ENCODE peak calls at places on chromosomes 3 and 15, in eight cellular contexts. P is brain microvascular endothelial cell, M is bronchial epithelial cell, S is kidney epithelial cell, O is adrenal gland, Z is choroid plexus epithelial cell, I is fibroblast of the aortic adventitia, W is ovary. R is an unnamed sample.

GRCh38 chr15:56244811-56245576 is 1.3 kb upstream of the RFX7 start:
- DNase-seq in P (peak; percentile 5), M (no peak), S (no peak), O (peak; percentile 70), Z (no peak), I (peak; percentile 47), W (peak; percentile 44), R (no peak)

GRCh38 chr3:168648321-168648720 is 552.6 kb upstream of the GOLIM4 start:
- DNase-seq in P (no peak), M (no peak), S (no peak), O (no peak), Z (no peak), I (no peak), W (no peak), R (no peak)

GRCh38 chr3:127735767-127736693 is 63.3 kb downstream of the ABTB1 start:
- DNase-seq in P (peak; percentile 72), M (peak; percentile 65), S (peak; percentile 85), O (peak; percentile 67), Z (peak; percentile 82), I (peak; percentile 82), W (peak; percentile 50), R (peak; percentile 70)

GRCh38 chr3:49476563-49476962 is 6.5 kb downstream of the DAG1 start:
- DNase-seq in P (no peak), M (no peak), S (no peak), O (no peak), Z (no peak), I (no peak), W (no peak), R (peak; percentile 70)

GRCh38 chr15:62137216-62137884 is 27.7 kb downstream of the C2CD4B start:
- DNase-seq in P (no peak), M (no peak), S (no peak), O (no peak), Z (no peak), I (no peak), W (no peak), R (no peak)

GRCh38 chr15:70729164-70729563 is 34.2 kb downstream of the UACA start:
- DNase-seq in P (no peak), M (no peak), S (no peak), O (no peak), Z (no peak), I (no peak), W (no peak), R (no peak)

GRCh38 chr3:13703071-13703470 is 154.1 kb downstream of the FBLN2 start:
- DNase-seq in P (no peak), M (no peak), S (no peak), O (no peak), Z (no peak), I (no peak), W (no peak), R (no peak)

GRCh38 chr3:177385831-177386301 is 188.6 kb upstream of the TBL1XR1 start:
- DNase-seq in P (peak; percentile 20), M (peak; percentile 94), S (no peak), O (no peak), Z (peak; percentile 70), I (peak; percentile 39), W (no peak), R (peak; percentile 73)

GRCh38 chr3:188390347-188390718 is 236.4 kb downstream of the LPP start:
- DNase-seq in P (no peak), M (no peak), S (no peak), O (no peak), Z (no peak), I (no peak), W (no peak), R (no peak)

GRCh38 chr3:177195941-177196472 is 1.3 kb downstream of the TBL1XR1 start:
- DNase-seq in P (no peak), M (no peak), S (no peak), O (no peak), Z (peak; percentile 34), I (peak; percentile 28), W (no peak), R (no peak)

GRCh38 chr15:41730543-41730942 is 43.7 kb upstream of the MAPKBP1 start:
- DNase-seq in P (no peak), M (no peak), S (no peak), O (no peak), Z (no peak), I (no peak), W (no peak), R (no peak)

GRCh38 chr3:123447749-123448502 is 964 bp downstream of the ADCY5 start:
- DNase-seq in P (no peak), M (no peak), S (no peak), O (no peak), Z (no peak), I (no peak), W (peak; percentile 66), R (no peak)

GRCh38 chr3:151379083-151379734 is 5.3 kb downstream of the P2RY12 start:
- DNase-seq in P (peak; percentile 33), M (peak; percentile 26), S (no peak), O (no peak), Z (peak; percentile 57), I (no peak), W (peak; percentile 64), R (peak; percentile 33)

GRCh38 chr3:105173972-105174371 is 192.7 kb upstream of the ALCAM start:
- DNase-seq in P (no peak), M (no peak), S (no peak), O (no peak), Z (no peak), I (no peak), W (no peak), R (no peak)

GRCh38 chr15:70093481-70094309 is 4.0 kb downstream of the TLE3 start:
- DNase-seq in P (no peak), M (peak; percentile 73), S (no peak), O (no peak), Z (no peak), I (peak; percentile 76), W (no peak), R (no peak)

GRCh38 chr15:61205427-61205826 is 23.7 kb downstream of the RORA start:
- DNase-seq in P (peak; percentile 12), M (no peak), S (no peak), O (no peak), Z (peak; percentile 61), I (no peak), W (peak; percentile 42), R (no peak)

GRCh38 chr3:129003578-129004112 is 2.5 kb downstream of the EFCC1 start:
- DNase-seq in P (no peak), M (peak; percentile 36), S (no peak), O (no peak), Z (no peak), I (no peak), W (peak; percentile 62), R (no peak)

GRCh38 chr15:22895465-22896190 is 57.2 kb downstream of the NIPA2 start:
- DNase-seq in P (peak; percentile 31), M (peak; percentile 96), S (peak; percentile 77), O (no peak), Z (peak; percentile 78), I (peak; percentile 9), W (no peak), R (peak; percentile 49)

GRCh38 chr15:65085207-65085753 is 8.7 kb downstream of the KBTBD13 start:
- DNase-seq in P (no peak), M (no peak), S (no peak), O (no peak), Z (no peak), I (no peak), W (no peak), R (no peak)

GRCh38 chr3:62439176-62439813 is 65.9 kb upstream of the FEZF2 start:
- DNase-seq in P (no peak), M (no peak), S (no peak), O (no peak), Z (no peak), I (no peak), W (no peak), R (no peak)
- H3K4me3 ChIP-seq in P (no peak overlapping the region), M (no peak overlapping the region), S (no peak overlapping the region), O (no peak overlapping the region), Z (no peak overlapping the region), I (no peak overlapping the region), W (no peak overlapping the region), R (no peak overlapping the region)

GRCh38 chr15:63439536-63440264 is 58.1 kb upstream of the CA12 start:
- DNase-seq in P (no peak), M (peak; percentile 37), S (peak; percentile 21), O (peak; percentile 37), Z (no peak), I (no peak), W (no peak), R (peak; percentile 65)

GRCh38 chr15:63440756-63441155 is 59.1 kb upstream of the CA12 start:
- DNase-seq in P (no peak), M (no peak), S (no peak), O (no peak), Z (no peak), I (no peak), W (no peak), R (no peak)

GRCh38 chr15:63442080-63442479 is 60.4 kb upstream of the CA12 start:
- DNase-seq in P (no peak), M (no peak), S (no peak), O (no peak), Z (no peak), I (no peak), W (no peak), R (no peak)

GRCh38 chr15:63440265-63440648 is 58.6 kb upstream of the CA12 start:
- DNase-seq in P (no peak), M (no peak), S (no peak), O (no peak), Z (no peak), I (no peak), W (no peak), R (no peak)

GRCh38 chr15:63441266-63441665 is 59.6 kb upstream of the CA12 start:
- DNase-seq in P (no peak), M (no peak), S (no peak), O (no peak), Z (no peak), I (no peak), W (no peak), R (no peak)
- TF ChIP-seq CTCF in P (no peak), M (no peak), S (no peak), O (no peak), Z (no peak), I (no peak), W (no peak), R (no peak)

GRCh38 chr3:45477026-45477725 is 88.8 kb downstream of the LARS2 start:
- DNase-seq in P (no peak), M (no peak), S (no peak), O (no peak), Z (no peak), I (no peak), W (no peak), R (no peak)
- H3K4me3 ChIP-seq in P (no peak overlapping the region), M (no peak overlapping the region), S (no peak overlapping the region), O (no peak overlapping the region), Z (no peak overlapping the region), I (no peak overlapping the region), W (no peak overlapping the region), R (no peak overlapping the region)

GRCh38 chr3:39446444-39446843 is 21.0 kb upstream of the MOBP start:
- DNase-seq in P (no peak), M (no peak), S (no peak), O (no peak), Z (no peak), I (no peak), W (no peak), R (no peak)

GRCh38 chr3:39453134-39453533 is 14.3 kb upstream of the MOBP start:
- DNase-seq in P (no peak), M (no peak), S (no peak), O (no peak), Z (no peak), I (no peak), W (no peak), R (no peak)

GRCh38 chr3:39447637-39448483 is 19.6 kb upstream of the MOBP start:
- DNase-seq in P (peak; percentile 84), M (peak; percentile 84), S (peak; percentile 44), O (peak; percentile 90), Z (peak; percentile 93), I (peak; percentile 90), W (peak; percentile 45), R (peak; percentile 67)

GRCh38 chr3:39448506-39449233 is 18.8 kb upstream of the MOBP start:
- DNase-seq in P (no peak), M (no peak), S (no peak), O (no peak), Z (no peak), I (no peak), W (no peak), R (no peak)

GRCh38 chr3:39449796-39450195 is 17.7 kb upstream of the MOBP start:
- DNase-seq in P (no peak), M (no peak), S (no peak), O (no peak), Z (no peak), I (no peak), W (no peak), R (no peak)
- TF ChIP-seq CTCF in P (no peak), M (no peak), S (no peak), O (no peak), Z (no peak), I (no peak), W (no peak), R (no peak)

R was measured in foreskin fibroblast.